ENCODE peak calls at places on chromosomes 16 and 17, in eight cellular contexts. One of them, this sample, is unnamed.

GRCh38 chr17:76734080-76734840 is 2.9 kb downstream of the SRSF2 start:
- DNase-seq in stomach: no peak
- DNase-seq in PC-3: no peak
- DNase-seq in BJ: no peak
- DNase-seq in left ventricle myocardium inferior: no peak
- DNase-seq in ascending aorta: no peak
- DNase-seq in astrocyte of the spinal cord: no peak
- DNase-seq in CD8-positive, alpha-beta T cell: no peak
- DNase-seq in this sample: no peak

GRCh38 chr17:63698381-63698885 is 1.5 kb downstream of the LIMD2 start:
- DNase-seq in stomach: peak
- DNase-seq in PC-3: no peak
- DNase-seq in BJ: no peak
- DNase-seq in left ventricle myocardium inferior: no peak
- DNase-seq in ascending aorta: no peak
- DNase-seq in astrocyte of the spinal cord: no peak
- DNase-seq in CD8-positive, alpha-beta T cell: peak
- DNase-seq in this sample: no peak

GRCh38 chr17:56985371-56986162 is 7.6 kb downstream of the SCPEP1 start:
- DNase-seq in stomach: no peak
- DNase-seq in PC-3: no peak
- DNase-seq in BJ: no peak
- DNase-seq in left ventricle myocardium inferior: no peak
- DNase-seq in ascending aorta: no peak
- DNase-seq in astrocyte of the spinal cord: no peak
- DNase-seq in CD8-positive, alpha-beta T cell: no peak
- DNase-seq in this sample: no peak

GRCh38 chr17:17104036-17104435 is 61.8 kb downstream of the MPRIP start:
- DNase-seq in stomach: no peak
- DNase-seq in PC-3: no peak
- DNase-seq in BJ: no peak
- DNase-seq in left ventricle myocardium inferior: no peak
- DNase-seq in ascending aorta: no peak
- DNase-seq in astrocyte of the spinal cord: no peak
- DNase-seq in CD8-positive, alpha-beta T cell: no peak
- DNase-seq in this sample: no peak

GRCh38 chr16:29678691-29679267 is at the start of gene QPRT:
- DNase-seq in stomach: no peak
- DNase-seq in PC-3: no peak
- DNase-seq in BJ: no peak
- DNase-seq in left ventricle myocardium inferior: peak
- DNase-seq in ascending aorta: no peak
- DNase-seq in astrocyte of the spinal cord: peak
- DNase-seq in CD8-positive, alpha-beta T cell: no peak
- DNase-seq in this sample: no peak

GRCh38 chr16:81616321-81617020 is 162.6 kb upstream of the PLCG2 start:
- DNase-seq in stomach: peak
- DNase-seq in PC-3: no peak
- DNase-seq in BJ: no peak
- DNase-seq in left ventricle myocardium inferior: peak
- DNase-seq in ascending aorta: no peak
- DNase-seq in astrocyte of the spinal cord: peak
- DNase-seq in CD8-positive, alpha-beta T cell: peak
- DNase-seq in this sample: peak

GRCh38 chr17:32491371-32492280 is 4.8 kb downstream of the CDK5R1 start:
- DNase-seq in stomach: no peak
- DNase-seq in PC-3: no peak
- DNase-seq in BJ: no peak
- DNase-seq in left ventricle myocardium inferior: no peak
- DNase-seq in ascending aorta: no peak
- DNase-seq in astrocyte of the spinal cord: no peak
- DNase-seq in CD8-positive, alpha-beta T cell: no peak
- DNase-seq in this sample: no peak

GRCh38 chr16:49398761-49399160 is 25.2 kb downstream of the C16orf78 start:
- DNase-seq in stomach: no peak
- DNase-seq in PC-3: no peak
- DNase-seq in BJ: no peak
- DNase-seq in left ventricle myocardium inferior: no peak
- DNase-seq in ascending aorta: no peak
- DNase-seq in astrocyte of the spinal cord: no peak
- DNase-seq in CD8-positive, alpha-beta T cell: no peak
- DNase-seq in this sample: no peak

GRCh38 chr17:67359960-67360817 is 6.2 kb downstream of the PSMD12 start:
- DNase-seq in stomach: no peak
- DNase-seq in PC-3: peak
- DNase-seq in BJ: no peak
- DNase-seq in left ventricle myocardium inferior: no peak
- DNase-seq in ascending aorta: no peak
- DNase-seq in astrocyte of the spinal cord: peak
- DNase-seq in CD8-positive, alpha-beta T cell: peak
- DNase-seq in this sample: peak

GRCh38 chr17:46013127-46013501 is 14.1 kb downstream of the STH start:
- DNase-seq in stomach: no peak
- DNase-seq in PC-3: no peak
- DNase-seq in BJ: no peak
- DNase-seq in left ventricle myocardium inferior: no peak
- DNase-seq in ascending aorta: no peak
- DNase-seq in astrocyte of the spinal cord: no peak
- DNase-seq in CD8-positive, alpha-beta T cell: no peak
- DNase-seq in this sample: no peak

GRCh38 chr16:84687715-84688114 is 12.1 kb upstream of the USP10 start:
- DNase-seq in stomach: no peak
- DNase-seq in PC-3: peak
- DNase-seq in BJ: peak
- DNase-seq in left ventricle myocardium inferior: no peak
- DNase-seq in ascending aorta: no peak
- DNase-seq in astrocyte of the spinal cord: peak
- DNase-seq in CD8-positive, alpha-beta T cell: no peak
- DNase-seq in this sample: no peak

DNA sequence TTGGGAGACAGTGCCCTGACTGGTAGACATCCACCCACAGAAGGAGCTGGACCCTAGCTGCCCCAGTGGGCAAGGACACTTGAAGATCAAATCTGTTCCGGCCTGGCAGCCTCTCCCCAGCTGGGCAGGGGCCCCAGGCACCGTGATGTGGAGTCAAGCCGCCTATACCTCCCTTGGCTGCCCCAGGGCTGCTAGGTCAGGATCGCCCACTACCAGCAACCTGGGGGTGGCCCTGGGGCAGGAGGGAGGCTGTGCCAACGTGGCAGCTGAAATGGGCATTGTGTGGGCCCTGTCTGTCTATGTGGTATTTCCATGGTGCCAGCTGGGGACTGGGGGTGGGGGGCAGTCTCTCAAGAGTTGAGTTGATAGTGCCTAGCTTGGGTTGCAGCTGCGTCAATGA is 941 bp downstream of the PDK2 start:
- DNase-seq in stomach: peak
- DNase-seq in PC-3: no peak
- DNase-seq in BJ: no peak
- DNase-seq in left ventricle myocardium inferior: no peak
- DNase-seq in ascending aorta: no peak
- DNase-seq in astrocyte of the spinal cord: no peak
- DNase-seq in CD8-positive, alpha-beta T cell: no peak
- DNase-seq in this sample: no peak
- H3K4me3 ChIP-seq in stomach: peak
- H3K4me3 ChIP-seq in PC-3: peak
- H3K4me3 ChIP-seq in BJ: peak
- H3K4me3 ChIP-seq in left ventricle myocardium inferior: peak
- H3K4me3 ChIP-seq in ascending aorta: peak
- H3K4me3 ChIP-seq in astrocyte of the spinal cord: peak
- H3K4me3 ChIP-seq in CD8-positive, alpha-beta T cell: peak
- H3K4me3 ChIP-seq in this sample: peak

GRCh38 chr17:72118588-72119279 is 2.1 kb upstream of the SOX9 start:
- DNase-seq in stomach: peak
- DNase-seq in PC-3: peak
- DNase-seq in BJ: no peak
- DNase-seq in left ventricle myocardium inferior: peak
- DNase-seq in ascending aorta: no peak
- DNase-seq in astrocyte of the spinal cord: peak
- DNase-seq in CD8-positive, alpha-beta T cell: no peak
- DNase-seq in this sample: peak

GRCh38 chr17:72120878-72121163 is at the start of gene SOX9:
- DNase-seq in stomach: peak
- DNase-seq in PC-3: peak
- DNase-seq in BJ: peak
- DNase-seq in left ventricle myocardium inferior: peak
- DNase-seq in ascending aorta: peak
- DNase-seq in astrocyte of the spinal cord: peak
- DNase-seq in CD8-positive, alpha-beta T cell: no peak
- DNase-seq in this sample: no peak

GRCh38 chr17:72121164-72122001 is 563 bp downstream of the SOX9 start:
- DNase-seq in stomach: peak
- DNase-seq in PC-3: peak
- DNase-seq in BJ: no peak
- DNase-seq in left ventricle myocardium inferior: peak
- DNase-seq in ascending aorta: no peak
- DNase-seq in astrocyte of the spinal cord: peak
- DNase-seq in CD8-positive, alpha-beta T cell: no peak
- DNase-seq in this sample: no peak

GRCh38 chr17:72119280-72119962 is 1.4 kb upstream of the SOX9 start:
- DNase-seq in stomach: no peak
- DNase-seq in PC-3: no peak
- DNase-seq in BJ: no peak
- DNase-seq in left ventricle myocardium inferior: no peak
- DNase-seq in ascending aorta: no peak
- DNase-seq in astrocyte of the spinal cord: peak
- DNase-seq in CD8-positive, alpha-beta T cell: no peak
- DNase-seq in this sample: no peak

DNA sequence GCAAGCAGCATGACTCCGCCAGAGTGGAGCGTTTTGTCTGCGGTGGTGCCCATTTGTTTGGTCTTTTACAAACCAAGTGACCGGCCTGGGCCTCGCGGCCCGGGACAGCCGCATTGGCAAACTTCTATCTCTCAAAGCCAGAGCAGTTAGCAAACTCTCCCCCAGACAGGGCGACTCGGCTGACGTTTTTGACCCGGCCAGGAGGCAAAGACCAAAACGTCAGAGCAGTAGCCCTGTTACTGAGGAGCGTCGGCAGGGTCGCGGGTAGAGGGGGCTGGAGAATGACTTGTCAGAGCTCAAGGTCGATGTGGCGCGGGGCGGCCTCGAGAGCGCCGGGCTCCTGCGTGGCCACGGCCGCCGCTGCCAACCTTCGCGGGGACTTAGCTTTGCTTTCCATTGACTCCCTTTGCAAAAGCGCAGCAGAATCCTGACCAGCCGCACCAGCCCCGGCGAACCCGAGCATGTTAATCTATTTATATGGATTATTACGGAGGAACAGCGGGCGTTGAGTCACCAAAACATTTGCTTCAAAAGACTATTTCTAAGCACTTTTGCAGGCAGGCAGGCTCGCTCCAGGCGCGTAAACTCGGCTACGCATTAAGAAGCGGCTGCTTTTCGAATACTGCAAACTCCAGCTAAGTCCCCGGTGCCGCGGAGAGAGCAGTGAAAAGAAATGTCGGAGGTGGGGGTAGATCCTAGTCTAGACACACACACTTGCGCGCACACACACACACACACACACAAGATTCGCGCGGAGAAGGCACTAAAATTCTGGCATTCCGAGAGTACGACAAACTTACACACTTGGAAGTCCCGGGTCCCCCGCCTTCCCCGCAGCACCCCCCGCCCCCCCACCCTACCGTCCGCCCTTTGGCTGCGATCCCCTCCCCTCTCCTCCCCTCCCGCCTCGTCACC is 600 bp upstream of the SOX9 start:
- DNase-seq in stomach: peak
- DNase-seq in PC-3: peak
- DNase-seq in BJ: no peak
- DNase-seq in left ventricle myocardium inferior: peak
- DNase-seq in ascending aorta: no peak
- DNase-seq in astrocyte of the spinal cord: peak
- DNase-seq in CD8-positive, alpha-beta T cell: no peak
- DNase-seq in this sample: no peak
- H3K4me3 ChIP-seq in stomach: peak
- H3K4me3 ChIP-seq in PC-3: peak
- H3K4me3 ChIP-seq in BJ: peak
- H3K4me3 ChIP-seq in left ventricle myocardium inferior: peak
- H3K4me3 ChIP-seq in ascending aorta: peak
- H3K4me3 ChIP-seq in astrocyte of the spinal cord: peak
- H3K4me3 ChIP-seq in CD8-positive, alpha-beta T cell: no peak
- H3K4me3 ChIP-seq in this sample: no peak

DNA sequence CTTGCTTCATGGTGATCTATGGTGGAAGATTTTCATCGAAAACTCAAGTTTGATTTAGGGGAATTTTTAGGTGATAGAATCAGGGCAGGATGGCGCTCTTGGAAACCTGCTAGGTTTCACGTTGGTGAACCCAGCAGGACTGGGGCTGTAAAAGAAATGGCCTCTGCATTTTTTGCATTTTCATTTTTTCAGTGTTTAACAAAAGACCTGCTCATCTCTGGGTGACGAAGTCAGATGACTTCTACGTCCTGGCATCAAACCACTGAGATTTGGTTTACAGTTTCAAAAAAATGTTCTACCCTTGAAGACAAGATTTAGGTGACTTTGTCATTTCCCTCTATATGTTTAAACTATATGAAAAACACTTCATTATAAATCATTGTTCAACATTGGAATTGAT is 1.9 kb downstream of the PGS1 start:
- DNase-seq in stomach: no peak
- DNase-seq in PC-3: no peak
- DNase-seq in BJ: no peak
- DNase-seq in left ventricle myocardium inferior: no peak
- DNase-seq in ascending aorta: no peak
- DNase-seq in astrocyte of the spinal cord: no peak
- DNase-seq in CD8-positive, alpha-beta T cell: no peak
- DNase-seq in this sample: no peak
- H3K4me3 ChIP-seq in stomach: peak
- H3K4me3 ChIP-seq in PC-3: no peak
- H3K4me3 ChIP-seq in BJ: no peak
- H3K4me3 ChIP-seq in left ventricle myocardium inferior: no peak
- H3K4me3 ChIP-seq in ascending aorta: no peak
- H3K4me3 ChIP-seq in astrocyte of the spinal cord: no peak
- H3K4me3 ChIP-seq in CD8-positive, alpha-beta T cell: no peak
- H3K4me3 ChIP-seq in this sample: no peak

GRCh38 chr17:3889613-3890012 is 3.2 kb downstream of the CAMKK1 start:
- DNase-seq in stomach: no peak
- DNase-seq in PC-3: no peak
- DNase-seq in BJ: no peak
- DNase-seq in left ventricle myocardium inferior: no peak
- DNase-seq in ascending aorta: no peak
- DNase-seq in astrocyte of the spinal cord: peak
- DNase-seq in CD8-positive, alpha-beta T cell: no peak
- DNase-seq in this sample: no peak

GRCh38 chr17:3890082-3890892 is 2.6 kb downstream of the CAMKK1 start:
- DNase-seq in stomach: peak
- DNase-seq in PC-3: peak
- DNase-seq in BJ: peak
- DNase-seq in left ventricle myocardium inferior: peak
- DNase-seq in ascending aorta: peak
- DNase-seq in astrocyte of the spinal cord: peak
- DNase-seq in CD8-positive, alpha-beta T cell: no peak
- DNase-seq in this sample: no peak

GRCh38 chr17:3891626-3892094 is 1.2 kb downstream of the CAMKK1 start:
- DNase-seq in stomach: no peak
- DNase-seq in PC-3: peak
- DNase-seq in BJ: no peak
- DNase-seq in left ventricle myocardium inferior: no peak
- DNase-seq in ascending aorta: no peak
- DNase-seq in astrocyte of the spinal cord: peak
- DNase-seq in CD8-positive, alpha-beta T cell: no peak
- DNase-seq in this sample: no peak

GRCh38 chr17:3892095-3892998 is 506 bp downstream of the CAMKK1 start:
- DNase-seq in stomach: peak
- DNase-seq in PC-3: peak
- DNase-seq in BJ: peak
- DNase-seq in left ventricle myocardium inferior: peak
- DNase-seq in ascending aorta: peak
- DNase-seq in astrocyte of the spinal cord: peak
- DNase-seq in CD8-positive, alpha-beta T cell: peak
- DNase-seq in this sample: peak

GRCh38 chr17:3890893-3891219 is 2.0 kb downstream of the CAMKK1 start:
- DNase-seq in stomach: no peak
- DNase-seq in PC-3: no peak
- DNase-seq in BJ: no peak
- DNase-seq in left ventricle myocardium inferior: no peak
- DNase-seq in ascending aorta: no peak
- DNase-seq in astrocyte of the spinal cord: no peak
- DNase-seq in CD8-positive, alpha-beta T cell: no peak
- DNase-seq in this sample: no peak
- H3K4me3 ChIP-seq in stomach: no peak
- H3K4me3 ChIP-seq in PC-3: peak
- H3K4me3 ChIP-seq in BJ: no peak
- H3K4me3 ChIP-seq in left ventricle myocardium inferior: no peak
- H3K4me3 ChIP-seq in ascending aorta: no peak
- H3K4me3 ChIP-seq in astrocyte of the spinal cord: no peak
- H3K4me3 ChIP-seq in CD8-positive, alpha-beta T cell: no peak
- H3K4me3 ChIP-seq in this sample: no peak